ENCODE peak calls at places on chromosomes 7 and 10, in four cellular contexts. One of them, this sample, is unnamed.

GRCh38 chr10:125236091-125236490 is 75.7 kb upstream of the CTBP2 start:
- DNase-seq in activated T-cell treated with anti-CD3 and anti-CD28 coated beads for 1 hour: no peak
- DNase-seq in stimulated activated CD8-positive, alpha-beta memory T cell treated with anti-CD3 and anti-CD28 coated beads, Interleukin-4, amount 100 ng/mL, for 1 hour: no peak
- DNase-seq in NCI-H1417: no peak
- DNase-seq in this sample: no peak

GRCh38 chr7:117555260-117555659 is 75.4 kb downstream of the CFTR start:
- DNase-seq in activated T-cell treated with anti-CD3 and anti-CD28 coated beads for 1 hour: no peak
- DNase-seq in stimulated activated CD8-positive, alpha-beta memory T cell treated with anti-CD3 and anti-CD28 coated beads, Interleukin-4, amount 100 ng/mL, for 1 hour: no peak
- DNase-seq in NCI-H1417: peak; percentile 25
- DNase-seq in this sample: no peak

GRCh38 chr7:3260425-3260762 is 40.7 kb upstream of the SDK1 start:
- DNase-seq in activated T-cell treated with anti-CD3 and anti-CD28 coated beads for 1 hour: no peak
- DNase-seq in stimulated activated CD8-positive, alpha-beta memory T cell treated with anti-CD3 and anti-CD28 coated beads, Interleukin-4, amount 100 ng/mL, for 1 hour: no peak
- DNase-seq in NCI-H1417: no peak
- DNase-seq in this sample: peak; percentile 12

GRCh38 chr10:52030051-52030867 is 283.8 kb upstream of the DKK1 start:
- DNase-seq in activated T-cell treated with anti-CD3 and anti-CD28 coated beads for 1 hour: no peak
- DNase-seq in stimulated activated CD8-positive, alpha-beta memory T cell treated with anti-CD3 and anti-CD28 coated beads, Interleukin-4, amount 100 ng/mL, for 1 hour: no peak
- DNase-seq in NCI-H1417: no peak
- DNase-seq in this sample: no peak

GRCh38 chr7:119515214-119515613 is 757.8 kb upstream of the KCND2 start:
- DNase-seq in activated T-cell treated with anti-CD3 and anti-CD28 coated beads for 1 hour: no peak
- DNase-seq in stimulated activated CD8-positive, alpha-beta memory T cell treated with anti-CD3 and anti-CD28 coated beads, Interleukin-4, amount 100 ng/mL, for 1 hour: no peak
- DNase-seq in NCI-H1417: no peak
- DNase-seq in this sample: no peak

GRCh38 chr10:113060221-113061053 is 110.4 kb downstream of the TCF7L2 start:
- DNase-seq in activated T-cell treated with anti-CD3 and anti-CD28 coated beads for 1 hour: no peak
- DNase-seq in stimulated activated CD8-positive, alpha-beta memory T cell treated with anti-CD3 and anti-CD28 coated beads, Interleukin-4, amount 100 ng/mL, for 1 hour: no peak
- DNase-seq in NCI-H1417: no peak
- DNase-seq in this sample: peak; percentile 19

GRCh38 chr7:32094516-32094915 is 24.3 kb upstream of the PDE1C start:
- DNase-seq in activated T-cell treated with anti-CD3 and anti-CD28 coated beads for 1 hour: no peak
- DNase-seq in stimulated activated CD8-positive, alpha-beta memory T cell treated with anti-CD3 and anti-CD28 coated beads, Interleukin-4, amount 100 ng/mL, for 1 hour: no peak
- DNase-seq in NCI-H1417: no peak
- DNase-seq in this sample: no peak

GRCh38 chr10:125158528-125159485 is 1.6 kb downstream of the CTBP2 start:
- DNase-seq in activated T-cell treated with anti-CD3 and anti-CD28 coated beads for 1 hour: no peak
- DNase-seq in stimulated activated CD8-positive, alpha-beta memory T cell treated with anti-CD3 and anti-CD28 coated beads, Interleukin-4, amount 100 ng/mL, for 1 hour: no peak
- DNase-seq in NCI-H1417: peak; percentile 65
- DNase-seq in this sample: no peak

GRCh38 chr7:27167916-27168264 is 2.6 kb upstream of the HOXA9 start:
- DNase-seq in activated T-cell treated with anti-CD3 and anti-CD28 coated beads for 1 hour: no peak
- DNase-seq in stimulated activated CD8-positive, alpha-beta memory T cell treated with anti-CD3 and anti-CD28 coated beads, Interleukin-4, amount 100 ng/mL, for 1 hour: no peak
- DNase-seq in NCI-H1417: no peak
- DNase-seq in this sample: no peak

GRCh38 chr7:128356546-128357365 is 4.7 kb downstream of the PRRT4 start:
- DNase-seq in activated T-cell treated with anti-CD3 and anti-CD28 coated beads for 1 hour: no peak
- DNase-seq in stimulated activated CD8-positive, alpha-beta memory T cell treated with anti-CD3 and anti-CD28 coated beads, Interleukin-4, amount 100 ng/mL, for 1 hour: no peak
- DNase-seq in NCI-H1417: no peak
- DNase-seq in this sample: no peak

GRCh38 chr10:124917168-124917938 is 24.6 kb upstream of the ZRANB1 start:
- DNase-seq in activated T-cell treated with anti-CD3 and anti-CD28 coated beads for 1 hour: peak; percentile 17
- DNase-seq in stimulated activated CD8-positive, alpha-beta memory T cell treated with anti-CD3 and anti-CD28 coated beads, Interleukin-4, amount 100 ng/mL, for 1 hour: no peak
- DNase-seq in NCI-H1417: peak; percentile 67
- DNase-seq in this sample: peak; percentile 29

GRCh38 chr7:24665564-24666294 is 91.5 kb downstream of the GSDME start:
- DNase-seq in activated T-cell treated with anti-CD3 and anti-CD28 coated beads for 1 hour: peak; percentile 14
- DNase-seq in stimulated activated CD8-positive, alpha-beta memory T cell treated with anti-CD3 and anti-CD28 coated beads, Interleukin-4, amount 100 ng/mL, for 1 hour: peak; percentile 9
- DNase-seq in NCI-H1417: peak; percentile 52
- DNase-seq in this sample: peak; percentile 0

GRCh38 chr10:131206136-131206995 is 105.2 kb downstream of the TCERG1L start:
- DNase-seq in activated T-cell treated with anti-CD3 and anti-CD28 coated beads for 1 hour: no peak
- DNase-seq in stimulated activated CD8-positive, alpha-beta memory T cell treated with anti-CD3 and anti-CD28 coated beads, Interleukin-4, amount 100 ng/mL, for 1 hour: no peak
- DNase-seq in NCI-H1417: no peak
- DNase-seq in this sample: no peak

GRCh38 chr10:48801026-48801425 is 116.4 kb downstream of the WDFY4 start:
- DNase-seq in activated T-cell treated with anti-CD3 and anti-CD28 coated beads for 1 hour: no peak
- DNase-seq in stimulated activated CD8-positive, alpha-beta memory T cell treated with anti-CD3 and anti-CD28 coated beads, Interleukin-4, amount 100 ng/mL, for 1 hour: no peak
- DNase-seq in NCI-H1417: no peak
- DNase-seq in this sample: no peak

GRCh38 chr7:81990395-81990794 is 220.5 kb upstream of the HGF start:
- DNase-seq in activated T-cell treated with anti-CD3 and anti-CD28 coated beads for 1 hour: no peak
- DNase-seq in stimulated activated CD8-positive, alpha-beta memory T cell treated with anti-CD3 and anti-CD28 coated beads, Interleukin-4, amount 100 ng/mL, for 1 hour: no peak
- DNase-seq in NCI-H1417: no peak
- DNase-seq in this sample: no peak

GRCh38 chr7:47649901-47650300 is 68.0 kb upstream of the TNS3 start:
- DNase-seq in activated T-cell treated with anti-CD3 and anti-CD28 coated beads for 1 hour: no peak
- DNase-seq in stimulated activated CD8-positive, alpha-beta memory T cell treated with anti-CD3 and anti-CD28 coated beads, Interleukin-4, amount 100 ng/mL, for 1 hour: no peak
- DNase-seq in NCI-H1417: no peak
- DNase-seq in this sample: no peak

GRCh38 chr7:27130540-27131389 is at the start of gene HOXA4:
- DNase-seq in activated T-cell treated with anti-CD3 and anti-CD28 coated beads for 1 hour: peak; percentile 56
- DNase-seq in stimulated activated CD8-positive, alpha-beta memory T cell treated with anti-CD3 and anti-CD28 coated beads, Interleukin-4, amount 100 ng/mL, for 1 hour: peak; percentile 32
- DNase-seq in NCI-H1417: peak; percentile 90
- DNase-seq in this sample: no peak

GRCh38 chr7:151836191-151836926 is 40.6 kb downstream of the PRKAG2 start:
- DNase-seq in activated T-cell treated with anti-CD3 and anti-CD28 coated beads for 1 hour: no peak
- DNase-seq in stimulated activated CD8-positive, alpha-beta memory T cell treated with anti-CD3 and anti-CD28 coated beads, Interleukin-4, amount 100 ng/mL, for 1 hour: no peak
- DNase-seq in NCI-H1417: no peak
- DNase-seq in this sample: no peak

GRCh38 chr10:26359670-26360069 is 78.5 kb upstream of the APBB1IP start:
- DNase-seq in activated T-cell treated with anti-CD3 and anti-CD28 coated beads for 1 hour: no peak
- DNase-seq in stimulated activated CD8-positive, alpha-beta memory T cell treated with anti-CD3 and anti-CD28 coated beads, Interleukin-4, amount 100 ng/mL, for 1 hour: no peak
- DNase-seq in NCI-H1417: no peak
- DNase-seq in this sample: no peak

GRCh38 chr10:112716924-112717348 is 233.1 kb upstream of the TCF7L2 start:
- DNase-seq in activated T-cell treated with anti-CD3 and anti-CD28 coated beads for 1 hour: no peak
- DNase-seq in stimulated activated CD8-positive, alpha-beta memory T cell treated with anti-CD3 and anti-CD28 coated beads, Interleukin-4, amount 100 ng/mL, for 1 hour: no peak
- DNase-seq in NCI-H1417: no peak
- DNase-seq in this sample: no peak